ENCODE peak calls at places on chromosomes 12 and 14, in ten cellular contexts. J is H7; W is EH; X is NCI-H2081; Y is substantia nigra; B is activated naive CD4-positive, alpha-beta T cell; T is activated CD8-positive, alpha-beta memory T cell treated with anti-CD3 and anti-CD28 coated beads, Interleukin-2, amount 50 U/mL, for 4 hours; R is RWPE1; S is stimulated activated CD4-positive, alpha-beta T cell treated with anti-CD3 and anti-CD28 coated beads, Interleukin-2, amount 100 ng/mL, for 48 hours; F is A549. K is an unnamed sample.

GRCh38 chr12:60072911-60073310 is 477.1 kb downstream of the SLC16A7 start:
- DNase-seq in J (no peak), W (peak; percentile 86), X (no peak), Y (no peak), B (no peak), T (no peak), R (peak; percentile 26), S (no peak), F (no peak), K (no peak)

GRCh38 chr14:100610511-100611217 is 23.4 kb upstream of the BEGAIN start:
- DNase-seq in J (peak; percentile 57), W (no peak), X (no peak), Y (no peak), B (no peak), T (no peak), R (peak; percentile 55), S (no peak), F (peak; percentile 52), K (peak; percentile 46)

GRCh38 chr12:113097716-113098427 is 37.7 kb downstream of the RASAL1 start:
- DNase-seq in J (peak; percentile 92), W (peak; percentile 8), X (peak; percentile 26), Y (peak; percentile 83), B (no peak), T (no peak), R (peak; percentile 29), S (no peak), F (no peak), K (peak; percentile 72)

GRCh38 chr12:89349814-89350213 is 2.5 kb downstream of the DUSP6 start:
- DNase-seq in J (peak; percentile 73), W (peak; percentile 79), X (peak; percentile 29), Y (peak; percentile 17), B (no peak), T (no peak), R (no peak), S (no peak), F (no peak), K (peak; percentile 80)

GRCh38 chr12:101877816-101878811 is 734 bp downstream of the DRAM1 start:
- DNase-seq in J (peak; percentile 77), W (peak; percentile 52), X (no peak), Y (no peak), B (no peak), T (no peak), R (peak; percentile 26), S (no peak), F (peak; percentile 35), K (no peak)

GRCh38 chr14:24458736-24459135 is 16.2 kb upstream of the SDR39U1 start:
- DNase-seq in J (no peak), W (no peak), X (no peak), Y (no peak), B (no peak), T (no peak), R (no peak), S (no peak), F (no peak), K (no peak)

GRCh38 chr12:79658221-79658620 is 32.5 kb downstream of the PAWR start:
- DNase-seq in J (no peak), W (peak; percentile 76), X (no peak), Y (no peak), B (no peak), T (no peak), R (no peak), S (no peak), F (no peak), K (no peak)

GRCh38 chr12:43444940-43445564 is 107.0 kb downstream of the ADAMTS20 start:
- DNase-seq in J (peak; percentile 13), W (peak; percentile 50), X (peak; percentile 53), Y (peak; percentile 38), B (peak; percentile 4), T (peak; percentile 38), R (peak; percentile 10), S (peak; percentile 55), F (no peak), K (peak; percentile 66)

GRCh38 chr14:52354257-52354656 is 40.1 kb downstream of the PTGER2 start:
- DNase-seq in J (no peak), W (no peak), X (no peak), Y (no peak), B (no peak), T (no peak), R (no peak), S (no peak), F (no peak), K (no peak)

GRCh38 chr14:99146991-99147740 is 124.8 kb downstream of the BCL11B start:
- DNase-seq in J (no peak), W (no peak), X (no peak), Y (no peak), B (no peak), T (peak; percentile 4), R (no peak), S (no peak), F (no peak), K (peak; percentile 40)

GRCh38 chr14:79661762-79662161 is 549.5 kb downstream of the DIO2 start:
- DNase-seq in J (no peak), W (peak; percentile 64), X (no peak), Y (no peak), B (no peak), T (no peak), R (no peak), S (no peak), F (no peak), K (no peak)